ENCODE peak calls at places on chromosomes 1 and 21, in ten cellular contexts. One of them, this sample, is unnamed.
A peak's percentile ranks its signal among the peaks of the same experiment; 100 is the strongest.

GRCh38 chr1:63874278-63874880 is 100.6 kb downstream of the ROR1 start:
- DNase-seq in epithelial cell of esophagus: no peak
- DNase-seq in stimulated activated CD4-positive, alpha-beta T cell treated with anti-CD3 and anti-CD28 coated beads, TNF-alpha, amount 100 ng/mL, for 48 hours: no peak
- DNase-seq in lower leg skin: no peak
- DNase-seq in NCI-H146: no peak
- DNase-seq in left lung: no peak
- DNase-seq in mesendoderm: no peak
- DNase-seq in NCI-H2171: no peak
- DNase-seq in posterior cingulate gyrus: no peak
- DNase-seq in A172: peak; percentile 70
- DNase-seq in this sample: peak; percentile 38

GRCh38 chr1:160830321-160831153 is 32.1 kb downstream of the CD244 start:
- DNase-seq in posterior cingulate gyrus: no peak
- DNase-seq in A172: peak; percentile 77
- DNase-seq in NCI-H2171: no peak
- DNase-seq in mesendoderm: peak; percentile 90
- DNase-seq in left lung: peak; percentile 85
- DNase-seq in lower leg skin: peak; percentile 89
- DNase-seq in NCI-H146: peak; percentile 3
- DNase-seq in stimulated activated CD4-positive, alpha-beta T cell treated with anti-CD3 and anti-CD28 coated beads, TNF-alpha, amount 100 ng/mL, for 48 hours: peak; percentile 80
- DNase-seq in epithelial cell of esophagus: peak; percentile 74
- DNase-seq in this sample: peak; percentile 93

GRCh38 chr1:203628185-203628996 is 1.8 kb downstream of the ATP2B4 start:
- DNase-seq in mesendoderm: peak; percentile 98
- DNase-seq in NCI-H146: peak; percentile 50
- DNase-seq in posterior cingulate gyrus: no peak
- DNase-seq in lower leg skin: peak; percentile 88
- DNase-seq in epithelial cell of esophagus: peak; percentile 82
- DNase-seq in NCI-H2171: no peak
- DNase-seq in left lung: peak; percentile 85
- DNase-seq in A172: peak; percentile 65
- DNase-seq in stimulated activated CD4-positive, alpha-beta T cell treated with anti-CD3 and anti-CD28 coated beads, TNF-alpha, amount 100 ng/mL, for 48 hours: no peak
- DNase-seq in this sample: no peak

GRCh38 chr1:211247921-211248320 is 11.2 kb upstream of the RCOR3 start:
- DNase-seq in A172: peak; percentile 13
- DNase-seq in NCI-H2171: no peak
- DNase-seq in posterior cingulate gyrus: no peak
- DNase-seq in NCI-H146: no peak
- DNase-seq in mesendoderm: peak; percentile 80
- DNase-seq in left lung: no peak
- DNase-seq in lower leg skin: no peak
- DNase-seq in stimulated activated CD4-positive, alpha-beta T cell treated with anti-CD3 and anti-CD28 coated beads, TNF-alpha, amount 100 ng/mL, for 48 hours: no peak
- DNase-seq in epithelial cell of esophagus: no peak
- DNase-seq in this sample: no peak

GRCh38 chr1:62962794-62963776 is 179.2 kb downstream of the ATG4C start:
- DNase-seq in lower leg skin: no peak
- DNase-seq in left lung: no peak
- DNase-seq in NCI-H146: peak; percentile 85
- DNase-seq in NCI-H2171: no peak
- DNase-seq in posterior cingulate gyrus: no peak
- DNase-seq in stimulated activated CD4-positive, alpha-beta T cell treated with anti-CD3 and anti-CD28 coated beads, TNF-alpha, amount 100 ng/mL, for 48 hours: peak; percentile 4
- DNase-seq in mesendoderm: peak; percentile 88
- DNase-seq in epithelial cell of esophagus: peak; percentile 41
- DNase-seq in A172: peak; percentile 15
- DNase-seq in this sample: peak; percentile 49

GRCh38 chr1:93629101-93630059 is 52.3 kb downstream of the BCAR3 start:
- DNase-seq in stimulated activated CD4-positive, alpha-beta T cell treated with anti-CD3 and anti-CD28 coated beads, TNF-alpha, amount 100 ng/mL, for 48 hours: no peak
- DNase-seq in posterior cingulate gyrus: no peak
- DNase-seq in NCI-H2171: peak; percentile 31
- DNase-seq in A172: peak; percentile 71
- DNase-seq in mesendoderm: peak; percentile 83
- DNase-seq in epithelial cell of esophagus: peak; percentile 79
- DNase-seq in left lung: no peak
- DNase-seq in NCI-H146: peak; percentile 52
- DNase-seq in lower leg skin: peak; percentile 72
- DNase-seq in this sample: peak; percentile 85

GRCh38 chr1:109199710-109200109 is 14.0 kb upstream of the SARS1 start:
- DNase-seq in posterior cingulate gyrus: no peak
- DNase-seq in epithelial cell of esophagus: no peak
- DNase-seq in NCI-H2171: no peak
- DNase-seq in lower leg skin: peak; percentile 81
- DNase-seq in A172: no peak
- DNase-seq in left lung: no peak
- DNase-seq in NCI-H146: no peak
- DNase-seq in stimulated activated CD4-positive, alpha-beta T cell treated with anti-CD3 and anti-CD28 coated beads, TNF-alpha, amount 100 ng/mL, for 48 hours: no peak
- DNase-seq in mesendoderm: no peak
- DNase-seq in this sample: no peak

GRCh38 chr1:245126530-245126929 is 28.3 kb upstream of the KIF26B start:
- DNase-seq in NCI-H2171: no peak
- DNase-seq in lower leg skin: no peak
- DNase-seq in A172: no peak
- DNase-seq in mesendoderm: no peak
- DNase-seq in posterior cingulate gyrus: no peak
- DNase-seq in NCI-H146: no peak
- DNase-seq in stimulated activated CD4-positive, alpha-beta T cell treated with anti-CD3 and anti-CD28 coated beads, TNF-alpha, amount 100 ng/mL, for 48 hours: no peak
- DNase-seq in epithelial cell of esophagus: no peak
- DNase-seq in left lung: no peak
- DNase-seq in this sample: no peak

GRCh38 chr1:25700124-25700523 is 83.5 kb downstream of the MAN1C1 start:
- DNase-seq in lower leg skin: peak; percentile 93
- DNase-seq in posterior cingulate gyrus: no peak
- DNase-seq in A172: no peak
- DNase-seq in NCI-H146: no peak
- DNase-seq in NCI-H2171: no peak
- DNase-seq in mesendoderm: no peak
- DNase-seq in left lung: no peak
- DNase-seq in stimulated activated CD4-positive, alpha-beta T cell treated with anti-CD3 and anti-CD28 coated beads, TNF-alpha, amount 100 ng/mL, for 48 hours: no peak
- DNase-seq in epithelial cell of esophagus: no peak
- DNase-seq in this sample: no peak

GRCh38 chr21:17554619-17555472 is 42.0 kb downstream of the CXADR start:
- DNase-seq in stimulated activated CD4-positive, alpha-beta T cell treated with anti-CD3 and anti-CD28 coated beads, TNF-alpha, amount 100 ng/mL, for 48 hours: no peak
- DNase-seq in lower leg skin: no peak
- DNase-seq in epithelial cell of esophagus: peak; percentile 14
- DNase-seq in mesendoderm: peak; percentile 74
- DNase-seq in NCI-H146: no peak
- DNase-seq in posterior cingulate gyrus: no peak
- DNase-seq in left lung: no peak
- DNase-seq in NCI-H2171: no peak
- DNase-seq in A172: peak; percentile 37
- DNase-seq in this sample: peak; percentile 20

GRCh38 chr21:39444406-39445145 is 1.0 kb downstream of the LCA5L start:
- DNase-seq in A172: peak; percentile 45
- DNase-seq in stimulated activated CD4-positive, alpha-beta T cell treated with anti-CD3 and anti-CD28 coated beads, TNF-alpha, amount 100 ng/mL, for 48 hours: no peak
- DNase-seq in left lung: no peak
- DNase-seq in epithelial cell of esophagus: peak; percentile 21
- DNase-seq in mesendoderm: peak; percentile 58
- DNase-seq in posterior cingulate gyrus: no peak
- DNase-seq in NCI-H2171: no peak
- DNase-seq in lower leg skin: no peak
- DNase-seq in NCI-H146: no peak
- DNase-seq in this sample: peak; percentile 10

GRCh38 chr1:217191441-217191840 is 439.4 kb downstream of the GPATCH2 start:
- DNase-seq in A172: no peak
- DNase-seq in lower leg skin: no peak
- DNase-seq in epithelial cell of esophagus: peak; percentile 21
- DNase-seq in stimulated activated CD4-positive, alpha-beta T cell treated with anti-CD3 and anti-CD28 coated beads, TNF-alpha, amount 100 ng/mL, for 48 hours: no peak
- DNase-seq in left lung: no peak
- DNase-seq in mesendoderm: no peak
- DNase-seq in posterior cingulate gyrus: no peak
- DNase-seq in NCI-H146: no peak
- DNase-seq in NCI-H2171: no peak
- DNase-seq in this sample: peak; percentile 32

GRCh38 chr1:108049083-108049819 is 84.3 kb upstream of the VAV3 start:
- DNase-seq in posterior cingulate gyrus: peak; percentile 38
- DNase-seq in NCI-H2171: no peak
- DNase-seq in lower leg skin: peak; percentile 91
- DNase-seq in A172: peak; percentile 42
- DNase-seq in stimulated activated CD4-positive, alpha-beta T cell treated with anti-CD3 and anti-CD28 coated beads, TNF-alpha, amount 100 ng/mL, for 48 hours: no peak
- DNase-seq in NCI-H146: no peak
- DNase-seq in epithelial cell of esophagus: no peak
- DNase-seq in mesendoderm: peak; percentile 72
- DNase-seq in left lung: no peak
- DNase-seq in this sample: peak; percentile 67

GRCh38 chr21:34544032-34544496 is 32.1 kb upstream of the KCNE1 start:
- DNase-seq in lower leg skin: no peak
- DNase-seq in NCI-H146: peak; percentile 81
- DNase-seq in A172: peak; percentile 76
- DNase-seq in stimulated activated CD4-positive, alpha-beta T cell treated with anti-CD3 and anti-CD28 coated beads, TNF-alpha, amount 100 ng/mL, for 48 hours: peak; percentile 46
- DNase-seq in NCI-H2171: peak; percentile 59
- DNase-seq in epithelial cell of esophagus: peak; percentile 86
- DNase-seq in mesendoderm: peak; percentile 91
- DNase-seq in posterior cingulate gyrus: no peak
- DNase-seq in left lung: no peak
- DNase-seq in this sample: peak; percentile 93

GRCh38 chr21:42818328-42818749 is 61.0 kb downstream of the WDR4 start:
- DNase-seq in mesendoderm: peak; percentile 56
- DNase-seq in left lung: peak; percentile 85
- DNase-seq in epithelial cell of esophagus: peak; percentile 66
- DNase-seq in NCI-H146: no peak
- DNase-seq in NCI-H2171: no peak
- DNase-seq in stimulated activated CD4-positive, alpha-beta T cell treated with anti-CD3 and anti-CD28 coated beads, TNF-alpha, amount 100 ng/mL, for 48 hours: peak; percentile 49
- DNase-seq in lower leg skin: peak; percentile 92
- DNase-seq in A172: peak; percentile 37
- DNase-seq in posterior cingulate gyrus: no peak
- DNase-seq in this sample: peak; percentile 69

GRCh38 chr1:212346586-212346985 is 61.4 kb downstream of the PPP2R5A start:
- DNase-seq in stimulated activated CD4-positive, alpha-beta T cell treated with anti-CD3 and anti-CD28 coated beads, TNF-alpha, amount 100 ng/mL, for 48 hours: no peak
- DNase-seq in mesendoderm: no peak
- DNase-seq in left lung: no peak
- DNase-seq in epithelial cell of esophagus: no peak
- DNase-seq in NCI-H2171: no peak
- DNase-seq in lower leg skin: no peak
- DNase-seq in NCI-H146: no peak
- DNase-seq in A172: no peak
- DNase-seq in posterior cingulate gyrus: no peak
- DNase-seq in this sample: no peak

GRCh38 chr1:119914071-119914470 is 17.8 kb upstream of the ADAM30 start:
- DNase-seq in stimulated activated CD4-positive, alpha-beta T cell treated with anti-CD3 and anti-CD28 coated beads, TNF-alpha, amount 100 ng/mL, for 48 hours: no peak
- DNase-seq in mesendoderm: no peak
- DNase-seq in posterior cingulate gyrus: no peak
- DNase-seq in epithelial cell of esophagus: no peak
- DNase-seq in lower leg skin: no peak
- DNase-seq in left lung: no peak
- DNase-seq in NCI-H146: no peak
- DNase-seq in NCI-H2171: no peak
- DNase-seq in A172: no peak
- DNase-seq in this sample: no peak

GRCh38 chr1:219312967-219313366 is 139.3 kb downstream of the LYPLAL1 start:
- DNase-seq in A172: peak; percentile 82
- DNase-seq in NCI-H146: no peak
- DNase-seq in posterior cingulate gyrus: no peak
- DNase-seq in mesendoderm: no peak
- DNase-seq in left lung: no peak
- DNase-seq in stimulated activated CD4-positive, alpha-beta T cell treated with anti-CD3 and anti-CD28 coated beads, TNF-alpha, amount 100 ng/mL, for 48 hours: no peak
- DNase-seq in NCI-H2171: no peak
- DNase-seq in lower leg skin: no peak
- DNase-seq in epithelial cell of esophagus: no peak
- DNase-seq in this sample: peak; percentile 96

GRCh38 chr21:41648591-41649031 is 118.2 kb downstream of the RIPK4 start:
- DNase-seq in epithelial cell of esophagus: peak; percentile 81
- DNase-seq in posterior cingulate gyrus: no peak
- DNase-seq in A172: peak; percentile 89
- DNase-seq in stimulated activated CD4-positive, alpha-beta T cell treated with anti-CD3 and anti-CD28 coated beads, TNF-alpha, amount 100 ng/mL, for 48 hours: no peak
- DNase-seq in left lung: no peak
- DNase-seq in NCI-H2171: no peak
- DNase-seq in mesendoderm: peak; percentile 72
- DNase-seq in lower leg skin: no peak
- DNase-seq in NCI-H146: no peak
- DNase-seq in this sample: peak; percentile 48

GRCh38 chr1:44038876-44039657 is 7.8 kb upstream of the SLC6A9 start:
- DNase-seq in NCI-H146: no peak
- DNase-seq in stimulated activated CD4-positive, alpha-beta T cell treated with anti-CD3 and anti-CD28 coated beads, TNF-alpha, amount 100 ng/mL, for 48 hours: no peak
- DNase-seq in mesendoderm: no peak
- DNase-seq in A172: peak; percentile 30
- DNase-seq in lower leg skin: no peak
- DNase-seq in left lung: no peak
- DNase-seq in posterior cingulate gyrus: no peak
- DNase-seq in epithelial cell of esophagus: no peak
- DNase-seq in NCI-H2171: no peak
- DNase-seq in this sample: peak; percentile 65

GRCh38 chr1:6989506-6990159 is 204.4 kb downstream of the CAMTA1 start:
- DNase-seq in left lung: no peak
- DNase-seq in NCI-H146: no peak
- DNase-seq in epithelial cell of esophagus: no peak
- DNase-seq in NCI-H2171: no peak
- DNase-seq in stimulated activated CD4-positive, alpha-beta T cell treated with anti-CD3 and anti-CD28 coated beads, TNF-alpha, amount 100 ng/mL, for 48 hours: no peak
- DNase-seq in mesendoderm: peak; percentile 62
- DNase-seq in lower leg skin: no peak
- DNase-seq in posterior cingulate gyrus: no peak
- DNase-seq in A172: no peak
- DNase-seq in this sample: no peak

GRCh38 chr1:117060441-117061317 is 553 bp downstream of the TTF2 start:
- DNase-seq in NCI-H146: peak; percentile 43
- DNase-seq in epithelial cell of esophagus: peak; percentile 77
- DNase-seq in A172: peak; percentile 44
- DNase-seq in left lung: peak; percentile 85
- DNase-seq in NCI-H2171: no peak
- DNase-seq in lower leg skin: no peak
- DNase-seq in mesendoderm: peak; percentile 75
- DNase-seq in stimulated activated CD4-positive, alpha-beta T cell treated with anti-CD3 and anti-CD28 coated beads, TNF-alpha, amount 100 ng/mL, for 48 hours: no peak
- DNase-seq in posterior cingulate gyrus: no peak
- DNase-seq in this sample: peak; percentile 51

GRCh38 chr21:29293495-29293894 is 5.2 kb upstream of the BACH1 start:
- DNase-seq in NCI-H146: no peak
- DNase-seq in left lung: no peak
- DNase-seq in A172: no peak
- DNase-seq in epithelial cell of esophagus: no peak
- DNase-seq in stimulated activated CD4-positive, alpha-beta T cell treated with anti-CD3 and anti-CD28 coated beads, TNF-alpha, amount 100 ng/mL, for 48 hours: no peak
- DNase-seq in lower leg skin: no peak
- DNase-seq in mesendoderm: no peak
- DNase-seq in posterior cingulate gyrus: no peak
- DNase-seq in NCI-H2171: no peak
- DNase-seq in this sample: no peak

GRCh38 chr1:108199231-108199657 is 899 bp downstream of the SLC25A24 start:
- DNase-seq in A172: peak; percentile 48
- DNase-seq in epithelial cell of esophagus: peak; percentile 40
- DNase-seq in lower leg skin: no peak
- DNase-seq in NCI-H2171: no peak
- DNase-seq in NCI-H146: peak; percentile 33
- DNase-seq in posterior cingulate gyrus: no peak
- DNase-seq in left lung: no peak
- DNase-seq in mesendoderm: peak; percentile 77
- DNase-seq in stimulated activated CD4-positive, alpha-beta T cell treated with anti-CD3 and anti-CD28 coated beads, TNF-alpha, amount 100 ng/mL, for 48 hours: no peak
- DNase-seq in this sample: peak; percentile 70

GRCh38 chr1:47568763-47569162 is 130.9 kb downstream of the FOXD2 start:
- DNase-seq in left lung: no peak
- DNase-seq in lower leg skin: no peak
- DNase-seq in NCI-H2171: no peak
- DNase-seq in epithelial cell of esophagus: no peak
- DNase-seq in stimulated activated CD4-positive, alpha-beta T cell treated with anti-CD3 and anti-CD28 coated beads, TNF-alpha, amount 100 ng/mL, for 48 hours: no peak
- DNase-seq in A172: no peak
- DNase-seq in posterior cingulate gyrus: peak; percentile 27
- DNase-seq in mesendoderm: no peak
- DNase-seq in NCI-H146: no peak
- DNase-seq in this sample: no peak

GRCh38 chr1:14626869-14627607 is 28.6 kb downstream of the KAZN start:
- DNase-seq in lower leg skin: peak; percentile 53
- DNase-seq in stimulated activated CD4-positive, alpha-beta T cell treated with anti-CD3 and anti-CD28 coated beads, TNF-alpha, amount 100 ng/mL, for 48 hours: no peak
- DNase-seq in epithelial cell of esophagus: peak; percentile 31
- DNase-seq in posterior cingulate gyrus: no peak
- DNase-seq in left lung: no peak
- DNase-seq in NCI-H2171: no peak
- DNase-seq in mesendoderm: peak; percentile 99
- DNase-seq in NCI-H146: peak; percentile 29
- DNase-seq in A172: no peak
- DNase-seq in this sample: no peak

GRCh38 chr1:87495147-87495546 is 166.5 kb downstream of the LMO4 start:
- DNase-seq in NCI-H2171: no peak
- DNase-seq in NCI-H146: no peak
- DNase-seq in left lung: no peak
- DNase-seq in posterior cingulate gyrus: no peak
- DNase-seq in lower leg skin: no peak
- DNase-seq in epithelial cell of esophagus: no peak
- DNase-seq in A172: no peak
- DNase-seq in mesendoderm: peak; percentile 42
- DNase-seq in stimulated activated CD4-positive, alpha-beta T cell treated with anti-CD3 and anti-CD28 coated beads, TNF-alpha, amount 100 ng/mL, for 48 hours: no peak
- DNase-seq in this sample: peak; percentile 17

GRCh38 chr1:50346621-50347020 is 76.6 kb downstream of the DMRTA2 start:
- DNase-seq in mesendoderm: no peak
- DNase-seq in lower leg skin: no peak
- DNase-seq in NCI-H2171: no peak
- DNase-seq in A172: no peak
- DNase-seq in NCI-H146: no peak
- DNase-seq in epithelial cell of esophagus: no peak
- DNase-seq in posterior cingulate gyrus: no peak
- DNase-seq in left lung: no peak
- DNase-seq in stimulated activated CD4-positive, alpha-beta T cell treated with anti-CD3 and anti-CD28 coated beads, TNF-alpha, amount 100 ng/mL, for 48 hours: no peak
- DNase-seq in this sample: no peak